ENCODE peak calls at places on chromosome 18, in ten cellular contexts. D, Q, B, U, C, F, N, Z, M and S are unnamed samples. For H3K27me3, the result is how much of the 10 kb centered on the place peaks cover.

GRCh38 chr18:9741821-9742541 is 33.9 kb downstream of the RAB31 start:
- DNase-seq in D (peak), Q (no peak), B (no peak), U (peak), C (no peak), F (peak), N (no peak), Z (no peak), M (peak), S (no peak)

GRCh38 chr18:6024740-6025139 is 129.4 kb upstream of the TMEM200C start:
- DNase-seq in D (no peak), Q (no peak), B (no peak), U (no peak), C (no peak), F (no peak), N (no peak), Z (no peak), M (no peak), S (no peak)

GRCh38 chr18:62066121-62066818 is 120.6 kb downstream of the PIGN start:
- DNase-seq in D (no peak), Q (no peak), B (no peak), U (no peak), C (no peak), F (no peak), N (no peak), Z (no peak), M (no peak), S (no peak)

GRCh38 chr18:76823574-76823973 is 1.2 kb downstream of the ZNF236 start:
- DNase-seq in D (no peak), Q (no peak), B (peak), U (peak), C (peak), F (no peak), N (no peak), Z (no peak), M (no peak), S (no peak)

GRCh38 chr18:63844254-63844653 is 43.3 kb upstream of the SERPINB2 start:
- DNase-seq in D (no peak), Q (peak), B (no peak), U (no peak), C (no peak), F (no peak), N (no peak), Z (no peak), M (peak), S (no peak)

GRCh38 chr18:36633961-36634412 is 194.8 kb downstream of the TPGS2 start:
- DNase-seq in D (no peak), Q (no peak), B (no peak), U (no peak), C (no peak), F (no peak), N (no peak), Z (no peak), M (peak), S (no peak)

GRCh38 chr18:34661464-34662087 is 48.5 kb upstream of the DTNA start:
- DNase-seq in D (no peak), Q (peak), B (no peak), U (no peak), C (no peak), F (no peak), N (no peak), Z (peak), M (peak), S (no peak)

GRCh38 chr18:26383454-26384270 is 157.4 kb downstream of the TAF4B start:
- DNase-seq in D (no peak), Q (peak), B (no peak), U (no peak), C (no peak), F (no peak), N (no peak), Z (no peak), M (peak), S (no peak)

GRCh38 chr18:61833387-61833786 is 59.4 kb downstream of the RNF152 start:
- DNase-seq in D (no peak), Q (no peak), B (no peak), U (no peak), C (no peak), F (no peak), N (no peak), Z (no peak), M (peak), S (no peak)

GRCh38 chr18:49646864-49647263 is 85.0 kb downstream of the LIPG start:
- DNase-seq in D (no peak), Q (no peak), B (peak), U (no peak), C (no peak), F (no peak), N (no peak), Z (no peak), M (no peak), S (no peak)

GRCh38 chr18:30582078-30582477 is 460.5 kb downstream of the DSC3 start:
- DNase-seq in D (no peak), Q (no peak), B (no peak), U (no peak), C (no peak), F (no peak), N (no peak), Z (no peak), M (no peak), S (no peak)

GRCh38 chr18:14925281-14925709 is 177.3 kb downstream of the ANKRD30B start:
- DNase-seq in D (no peak), Q (no peak), B (no peak), U (no peak), C (no peak), F (no peak), N (no peak), Z (no peak), M (no peak), S (no peak)

GRCh38 chr18:51801515-51801914 is 538.5 kb upstream of the DCC start:
- DNase-seq in D (no peak), Q (no peak), B (no peak), U (no peak), C (no peak), F (no peak), N (no peak), Z (no peak), M (no peak), S (no peak)

GRCh38 chr18:36333418-36333817 is 35.9 kb downstream of the FHOD3 start:
- DNase-seq in D (no peak), Q (no peak), B (no peak), U (no peak), C (no peak), F (no peak), N (no peak), Z (no peak), M (no peak), S (no peak)

GRCh38 chr18:54269924-54270844 is 867 bp downstream of the POLI start:
- DNase-seq in D (no peak), Q (peak), B (peak), U (no peak), C (no peak), F (peak), N (peak), Z (peak), M (peak), S (peak)

GRCh38 chr18:62325806-62326645 is 916 bp downstream of the TNFRSF11A start:
- DNase-seq in D (no peak), Q (no peak), B (no peak), U (no peak), C (no peak), F (no peak), N (peak), Z (no peak), M (peak), S (no peak)

GRCh38 chr18:34153711-34154110 is 71.0 kb downstream of the NOL4 start:
- DNase-seq in D (no peak), Q (no peak), B (no peak), U (no peak), C (no peak), F (no peak), N (no peak), Z (no peak), M (peak), S (no peak)

GRCh38 chr18:49814147-49814499 is 790 bp upstream of the ACAA2 start:
- DNase-seq in D (peak), Q (no peak), B (peak), U (no peak), C (peak), F (peak), N (peak), Z (peak), M (peak), S (peak)

GRCh38 chr18:32767400-32767799 is 5.4 kb downstream of the KLHL14 start:
- DNase-seq in D (no peak), Q (no peak), B (no peak), U (no peak), C (no peak), F (no peak), N (no peak), Z (no peak), M (no peak), S (no peak)

GRCh38 chr18:77129150-77129551 is 3.4 kb downstream of the MBP start:
- DNase-seq in D (peak), Q (no peak), B (peak), U (no peak), C (no peak), F (no peak), N (no peak), Z (no peak), M (no peak), S (no peak)

GRCh38 chr18:37869051-37869450 is 303.5 kb upstream of the CELF4 start:
- DNase-seq in D (no peak), Q (no peak), B (no peak), U (no peak), C (no peak), F (no peak), N (no peak), Z (no peak), M (no peak), S (no peak)

GRCh38 chr18:63025251-63025710 is 294.3 kb downstream of the BCL2 start:
- DNase-seq in D (no peak), Q (no peak), B (no peak), U (no peak), C (no peak), F (no peak), N (peak), Z (no peak), M (peak), S (no peak)

GRCh38 chr18:49725809-49726514 is 87.4 kb downstream of the ACAA2 start:
- DNase-seq in D (peak), Q (peak), B (peak), U (peak), C (peak), F (peak), N (no peak), Z (peak), M (peak), S (peak)

GRCh38 chr18:8673276-8674209 is 31.8 kb upstream of the MTCL1 start:
- DNase-seq in D (no peak), Q (no peak), B (no peak), U (no peak), C (no peak), F (no peak), N (no peak), Z (no peak), M (no peak), S (no peak)

GRCh38 chr18:24466766-24467165 is 6.3 kb downstream of the HRH4 start:
- DNase-seq in D (no peak), Q (no peak), B (no peak), U (no peak), C (no peak), F (no peak), N (no peak), Z (no peak), M (no peak), S (no peak)

GRCh38 chr18:63974991-63975390 is 5.1 kb downstream of the SERPINB8 start:
- DNase-seq in D (no peak), Q (peak), B (no peak), U (no peak), C (no peak), F (no peak), N (no peak), Z (peak), M (peak), S (no peak)

GRCh38 chr18:62935994-62936393 is 220.7 kb downstream of the PHLPP1 start:
- DNase-seq in D (no peak), Q (no peak), B (no peak), U (no peak), C (no peak), F (no peak), N (no peak), Z (no peak), M (no peak), S (no peak)

GRCh38 chr18:72868666-72869661 is 1.2 kb upstream of the NETO1 start:
- DNase-seq in D (no peak), Q (no peak), B (no peak), U (no peak), C (no peak), F (no peak), N (no peak), Z (no peak), M (peak), S (no peak)

GRCh38 chr18:43248610-43249249 is 28.6 kb downstream of the SYT4 start:
- DNase-seq in D (no peak), Q (no peak), B (no peak), U (no peak), C (no peak), F (no peak), N (no peak), Z (no peak), M (no peak), S (no peak)

GRCh38 chr18:10927290-10927979 is 221.9 kb downstream of the PIEZO2 start:
- DNase-seq in D (no peak), Q (no peak), B (no peak), U (no peak), C (no peak), F (no peak), N (no peak), Z (no peak), M (peak), S (no peak)

GRCh38 chr18:62458868-62459716 is 63.7 kb upstream of the ZCCHC2 start:
- DNase-seq in D (peak), Q (no peak), B (no peak), U (peak), C (peak), F (no peak), N (no peak), Z (no peak), M (no peak), S (peak)

GRCh38 chr18:23245461-23245860 is 110.2 kb downstream of the CABLES1 start:
- DNase-seq in D (no peak), Q (no peak), B (no peak), U (no peak), C (no peak), F (no peak), N (no peak), Z (no peak), M (no peak), S (no peak)

GRCh38 chr18:24818451-24818850 is 358.0 kb downstream of the HRH4 start:
- DNase-seq in D (no peak), Q (no peak), B (no peak), U (no peak), C (no peak), F (no peak), N (no peak), Z (no peak), M (no peak), S (no peak)

GRCh38 chr18:62550746-62551145 is 27.9 kb downstream of the ZCCHC2 start:
- DNase-seq in D (no peak), Q (no peak), B (no peak), U (no peak), C (no peak), F (no peak), N (no peak), Z (peak), M (no peak), S (no peak)

DNA sequence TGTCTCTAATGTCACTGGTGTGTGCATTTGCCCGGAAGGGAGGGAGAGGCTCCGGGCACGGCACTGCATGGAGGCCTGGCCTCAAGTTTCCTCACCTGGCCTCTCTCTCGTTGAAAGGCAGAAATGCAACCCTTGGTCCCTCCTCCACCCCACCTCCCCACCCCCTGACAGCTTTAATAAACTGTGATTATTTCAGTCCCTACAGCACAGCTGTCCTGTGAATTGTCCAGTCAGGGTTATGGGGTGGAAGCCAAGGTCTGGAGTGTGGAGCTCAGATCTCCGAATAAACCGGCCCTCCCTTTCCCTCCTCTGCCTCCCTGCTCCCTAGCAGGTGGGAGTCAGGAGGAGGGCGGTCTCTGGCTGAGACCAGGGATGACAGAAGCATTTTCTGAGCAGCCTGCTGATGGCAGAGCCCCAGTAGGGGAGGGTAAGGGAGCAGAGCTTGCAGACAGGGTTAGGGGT is 199.2 kb upstream of the SMAD2 start:
- DNase-seq in D (no peak), Q (no peak), B (no peak), U (no peak), C (no peak), F (no peak), N (no peak), Z (no peak), M (no peak), S (no peak)
- H3K27me3 ChIP-seq in D (under half), Q (under half), B (under half), U (under half), C (under half), F (under half), N (under half), Z (under half), M (under half), S (under half)

GRCh38 chr18:79528846-79529245 is 133.1 kb downstream of the NFATC1 start:
- DNase-seq in D (no peak), Q (peak), B (peak), U (peak), C (peak), F (peak), N (peak), Z (peak), M (peak), S (peak)
- H3K27ac ChIP-seq in D (no peak), Q (no peak), B (no peak), U (no peak), C (no peak), F (no peak), N (no peak), Z (no peak), M (no peak), S (no peak)

GRCh38 chr18:48481092-48481491 is 57.7 kb upstream of the CTIF start:
- DNase-seq in D (no peak), Q (no peak), B (no peak), U (no peak), C (no peak), F (no peak), N (no peak), Z (no peak), M (no peak), S (no peak)
- TF ChIP-seq CTCF in D (no peak), Q (no peak), B (no peak), U (no peak), C (no peak), F (no peak), N (no peak), Z (no peak), M (no peak), S (no peak)

DNA sequence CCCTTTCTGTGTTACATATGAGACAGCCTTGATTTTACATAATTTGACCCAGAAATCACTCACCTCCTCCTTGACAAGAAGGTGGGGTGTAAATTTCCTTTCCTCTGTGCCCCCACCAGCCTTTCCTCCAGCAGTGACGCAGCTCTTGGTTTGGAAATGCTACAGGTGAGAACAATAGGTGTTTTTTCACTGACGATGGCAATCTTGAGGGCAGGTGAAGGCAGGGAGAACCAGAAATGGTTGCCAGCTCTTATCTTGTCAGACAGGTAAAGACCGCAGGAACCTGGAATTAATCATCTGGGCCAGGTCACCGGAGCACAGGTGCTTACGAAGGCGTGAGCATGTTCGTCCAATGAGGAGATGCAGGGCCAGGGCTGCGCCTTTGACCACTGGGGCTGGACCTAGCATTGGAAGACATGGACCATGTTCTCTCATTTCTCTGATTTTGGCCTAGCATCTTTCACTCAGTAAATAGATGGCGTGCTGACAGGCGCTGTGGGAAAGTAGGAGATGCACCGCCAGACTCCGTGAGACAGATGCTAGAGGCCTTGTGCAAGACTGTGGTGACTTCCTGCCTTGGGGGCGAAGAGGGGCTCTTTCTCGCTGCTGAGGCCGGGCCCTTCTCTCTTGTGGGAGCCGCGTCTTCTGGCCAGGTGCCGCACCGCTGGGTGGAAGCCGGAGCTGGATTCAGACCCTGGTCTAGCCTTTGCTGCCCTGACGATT is 4.0 kb downstream of the CIDEA start:
- DNase-seq in D (peak), Q (no peak), B (no peak), U (no peak), C (no peak), F (no peak), N (no peak), Z (no peak), M (no peak), S (no peak)
- H3K27me3 ChIP-seq in D (under half), Q (under half), B (under half), U (under half), C (under half), F (under half), N (under half), Z (under half), M (under half), S (under half)

DNA sequence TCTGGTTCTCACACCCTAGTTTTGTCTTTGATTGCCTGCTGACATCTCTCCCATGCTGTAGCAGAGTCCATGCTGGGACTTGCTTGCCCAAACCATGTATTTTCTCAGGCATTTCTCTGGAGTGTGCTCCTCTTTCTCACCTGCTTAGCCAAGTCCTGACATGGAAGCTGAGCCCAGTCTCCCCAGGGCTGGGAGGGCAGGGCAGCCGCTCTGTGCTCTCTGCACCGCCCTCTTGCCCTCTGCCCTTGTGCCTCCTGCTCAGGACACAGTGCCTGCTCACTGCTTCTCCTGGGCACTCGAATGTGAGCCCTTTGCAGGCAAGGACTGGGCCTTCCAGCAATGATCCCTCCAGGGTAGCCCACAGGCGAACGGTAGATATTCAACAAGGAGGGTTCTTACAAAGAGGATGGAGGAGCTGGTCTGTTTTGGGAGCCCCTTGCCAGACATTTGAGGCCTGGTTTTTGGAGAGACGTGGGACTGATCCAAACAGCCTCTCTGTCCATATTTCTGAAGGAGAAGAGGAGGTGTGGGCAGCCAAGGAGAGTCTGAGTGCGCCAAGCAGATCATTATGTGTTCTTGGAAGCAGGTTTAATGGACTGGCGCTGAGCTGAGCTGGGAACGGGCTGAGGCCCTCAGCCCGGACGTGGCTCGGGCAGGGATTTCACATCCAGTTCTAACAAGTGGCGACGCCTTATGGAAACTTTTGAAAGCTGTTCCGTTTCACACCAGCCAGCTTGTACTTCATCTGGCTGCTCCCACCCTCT is 4.0 kb downstream of the SLC14A2 start:
- DNase-seq in D (peak), Q (no peak), B (peak), U (peak), C (peak), F (no peak), N (peak), Z (peak), M (no peak), S (peak)
- H3K27ac ChIP-seq in D (no peak), Q (no peak), B (peak), U (peak), C (peak), F (no peak), N (peak), Z (peak), M (no peak), S (peak)